ENCODE peak calls at places on chromosomes 11 and 22, in six cellular contexts. K is esophagus squamous epithelium, F is PC-3, A is mammary epithelial cell, J is RWPE1, E is fibroblast of mammary gland. B is an unnamed sample.

GRCh38 chr22:47356433-47357011 is 594.1 kb downstream of the TBC1D22A start:
- DNase-seq in K (no peak), F (no peak), E (no peak), J (no peak), A (no peak), B (no peak)

GRCh38 chr11:27388001-27388400 is 25.0 kb upstream of the CCDC34 start:
- DNase-seq in K (no peak), E (no peak), A (no peak), J (no peak), F (no peak), B (no peak)

GRCh38 chr11:12088047-12088481 is 22.3 kb upstream of the MICAL2 start:
- DNase-seq in K (no peak), J (peak), A (peak), F (peak), E (peak), B (no peak)

GRCh38 chr11:79397252-79397651 is 43.6 kb downstream of the TENM4 start:
- DNase-seq in K (no peak), E (peak), A (peak), J (no peak), F (no peak), B (no peak)

GRCh38 chr11:22234743-22235142 is 41.9 kb downstream of the ANO5 start:
- DNase-seq in J (no peak), E (no peak), A (no peak), K (no peak), F (no peak), B (no peak)

GRCh38 chr22:49701380-49702067 is 126.1 kb downstream of the BRD1 start:
- DNase-seq in E (no peak), K (no peak), F (peak), A (no peak), J (no peak), B (no peak)

GRCh38 chr22:50248192-50249084 is 2.6 kb downstream of the HDAC10 start:
- DNase-seq in E (no peak), A (no peak), K (no peak), F (no peak), J (no peak), B (no peak)

GRCh38 chr22:20530368-20531153 is 23.2 kb downstream of the MED15 start:
- DNase-seq in J (peak), F (peak), K (no peak), E (peak), A (peak), B (no peak)

GRCh38 chr11:65903068-65903481 is 2.9 kb upstream of the FOSL1 start:
- DNase-seq in K (no peak), E (peak), F (peak), A (peak), J (peak), B (no peak)

GRCh38 chr11:58576792-58577440 is 1.3 kb upstream of the LPXN start:
- DNase-seq in A (peak), E (peak), K (no peak), F (peak), J (peak), B (no peak)

GRCh38 chr11:8757047-8757446 is 74.5 kb downstream of the RPL27A start:
- DNase-seq in K (no peak), F (peak), A (no peak), E (no peak), J (peak), B (no peak)

GRCh38 chr11:119635776-119636175 is 93.2 kb downstream of the NECTIN1 start:
- DNase-seq in K (no peak), J (no peak), F (no peak), E (no peak), A (no peak), B (no peak)

GRCh38 chr22:35721954-35722353 is 4.3 kb downstream of the APOL5 start:
- DNase-seq in K (no peak), J (no peak), F (no peak), E (no peak), A (no peak), B (no peak)

GRCh38 chr22:43798492-43798891 is 13.6 kb downstream of the EFCAB6 start:
- DNase-seq in A (no peak), J (no peak), F (no peak), E (peak), K (no peak), B (no peak)

GRCh38 chr22:21865041-21865440 is 2.4 kb downstream of the MAPK1 start:
- DNase-seq in J (no peak), K (no peak), E (peak), A (peak), F (peak), B (peak)

GRCh38 chr22:29768052-29768680 is 997 bp downstream of the UQCR10 start:
- DNase-seq in K (no peak), F (no peak), E (no peak), A (no peak), J (no peak), B (no peak)

GRCh38 chr11:92810423-92810822 is 159.0 kb upstream of the MTNR1B start:
- DNase-seq in E (no peak), K (no peak), F (no peak), A (no peak), J (no peak), B (no peak)

GRCh38 chr11:11789735-11790369 is 51.9 kb upstream of the USP47 start:
- DNase-seq in E (peak), J (peak), F (peak), A (no peak), K (no peak), B (no peak)

GRCh38 chr11:66081505-66081904 is 11.4 kb downstream of the PACS1 start:
- DNase-seq in A (peak), F (peak), J (peak), E (no peak), K (no peak), B (no peak)

GRCh38 chr11:27838674-27839073 is 138.4 kb upstream of the BDNF start:
- DNase-seq in A (no peak), E (no peak), J (no peak), K (no peak), F (no peak), B (no peak)

GRCh38 chr22:46352691-46353386 is 17.3 kb downstream of the TRMU start:
- DNase-seq in E (peak), K (no peak), A (peak), J (peak), F (peak), B (no peak)

GRCh38 chr11:107202189-107202588 is 183.9 kb upstream of the GUCY1A2 start:
- DNase-seq in E (no peak), F (no peak), J (no peak), K (no peak), A (no peak), B (no peak)

GRCh38 chr11:68043349-68044144 is 4.7 kb downstream of the TCIRG1 start:
- DNase-seq in J (no peak), E (peak), F (no peak), A (no peak), K (no peak), B (no peak)

GRCh38 chr11:130945945-130946344 is 29.7 kb upstream of the SNX19 start:
- DNase-seq in J (peak), F (peak), A (peak), E (peak), K (no peak), B (peak)

GRCh38 chr11:31628111-31628510 is 118.5 kb downstream of the ELP4 start:
- DNase-seq in E (no peak), J (no peak), K (no peak), F (no peak), A (peak), B (no peak)

GRCh38 chr11:118074785-118075184 is 2.1 kb upstream of the TMPRSS4 start:
- DNase-seq in K (no peak), A (peak), J (peak), E (no peak), F (peak), B (no peak)

GRCh38 chr11:44661311-44661717 is 65.4 kb upstream of the TSPAN18 start:
- DNase-seq in F (no peak), K (no peak), E (peak), J (no peak), A (no peak), B (no peak)

GRCh38 chr11:44654596-44654995 is 72.2 kb upstream of the TSPAN18 start:
- DNase-seq in E (no peak), J (no peak), A (no peak), F (no peak), K (no peak), B (no peak)

GRCh38 chr11:44659641-44660040 is 67.1 kb upstream of the TSPAN18 start:
- DNase-seq in K (no peak), A (no peak), J (no peak), E (no peak), F (no peak), B (no peak)

GRCh38 chr11:44654057-44654456 is 72.7 kb upstream of the TSPAN18 start:
- DNase-seq in J (no peak), E (no peak), K (no peak), A (no peak), F (no peak), B (no peak)

DNA sequence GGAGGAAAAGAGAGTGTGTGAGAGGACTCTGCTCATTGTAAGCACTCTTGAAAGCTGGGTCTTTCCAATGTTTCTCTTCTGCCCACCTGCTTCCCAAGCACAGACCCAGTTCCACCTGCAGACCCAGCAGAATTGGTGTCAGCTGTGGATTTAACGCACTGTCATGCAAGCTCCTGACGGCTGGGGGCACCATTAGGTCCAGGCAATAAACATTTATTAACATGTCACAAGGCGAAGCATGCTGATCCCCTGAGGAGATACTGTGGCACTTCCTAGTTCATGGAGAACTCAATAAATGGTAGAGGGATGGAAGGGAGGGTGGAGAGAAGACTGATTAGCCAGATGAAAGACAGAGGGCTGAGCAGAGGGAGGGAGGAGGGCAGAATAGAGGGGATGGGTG is 68.3 kb upstream of the TSPAN18 start:
- DNase-seq in A (no peak), F (peak), E (no peak), J (no peak), K (no peak), B (no peak)
- TF ChIP-seq CTCF in A (no peak), F (peak), E (no peak), J (no peak), K (no peak), B (no peak)

DNA sequence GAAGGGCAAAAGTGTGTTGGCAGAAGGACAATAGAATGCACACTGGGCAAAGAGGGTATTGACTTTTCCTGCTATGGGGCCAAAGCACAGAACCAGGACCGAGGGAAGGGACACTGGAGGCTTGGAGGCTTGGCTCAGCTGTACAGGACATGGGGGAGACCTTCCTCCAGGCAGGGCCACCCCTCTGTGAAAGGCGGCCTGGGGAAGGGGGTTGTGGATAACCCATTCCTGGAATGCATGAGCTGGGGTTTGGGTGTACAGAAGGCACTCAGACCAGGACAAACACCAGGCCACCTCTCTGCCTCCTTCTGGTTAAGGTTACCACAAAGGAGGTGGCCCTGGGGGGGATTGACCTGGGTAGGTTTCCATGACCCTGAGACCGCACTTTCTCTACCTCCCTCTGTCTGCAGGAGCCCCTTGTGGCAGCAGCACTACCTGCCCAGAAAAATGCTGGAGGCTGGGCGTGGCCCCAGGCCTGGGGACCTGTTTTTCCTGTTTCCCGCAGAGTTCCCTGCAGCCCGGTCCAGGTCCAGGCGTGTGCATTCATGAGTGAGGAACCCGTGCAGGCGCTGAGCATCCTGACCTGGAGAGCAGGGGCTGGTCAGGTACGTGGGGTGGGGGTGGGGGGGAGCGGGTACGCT is 9.6 kb downstream of the P2RY2 start:
- DNase-seq in A (peak), J (peak), K (no peak), E (no peak), F (peak), B (no peak)
- TF ChIP-seq CTCF in A (peak), J (no peak), K (peak), E (no peak), F (peak), B (no peak)

GRCh38 chr11:61897387-61898246 is 6.3 kb upstream of the FADS3 start:
- DNase-seq in E (peak), A (peak), K (no peak), F (peak), J (peak), B (peak)
- TF ChIP-seq CTCF in E (peak), A (peak), K (peak), F (peak), J (peak), B (no peak)

DNA sequence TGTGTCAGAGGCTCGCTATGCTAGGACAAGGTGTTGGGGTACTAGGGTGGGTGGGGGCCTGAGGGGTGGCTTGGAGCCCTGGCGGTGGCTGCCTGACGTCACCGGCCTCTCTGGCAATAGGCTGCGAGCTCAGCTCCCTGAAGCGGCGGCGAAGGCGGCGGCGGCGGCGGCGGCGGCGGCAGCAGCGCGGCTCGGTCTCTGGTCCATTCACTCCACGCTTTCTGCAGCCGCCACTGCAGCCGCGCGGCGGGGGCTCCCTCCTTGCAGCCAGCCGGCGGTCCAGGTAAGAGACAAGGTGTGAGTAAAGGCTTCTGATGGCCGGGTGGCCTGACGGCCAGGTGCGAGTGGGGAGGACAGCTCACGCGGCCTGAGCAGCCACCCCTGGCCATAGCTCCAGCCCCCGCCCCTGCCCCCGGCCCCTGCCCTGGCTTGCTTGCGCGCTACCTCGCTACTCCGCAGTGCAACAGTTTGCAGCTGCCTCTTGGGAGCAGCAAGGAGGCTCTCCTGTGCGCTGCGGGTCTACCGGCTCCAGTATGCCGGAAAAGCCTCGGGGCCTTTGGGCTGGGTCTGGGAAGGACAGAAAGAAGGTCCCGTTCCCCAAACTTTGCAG is at the start of gene C11orf87:
- DNase-seq in K (no peak), E (no peak), J (no peak), F (no peak), A (no peak), B (no peak)
- TF ChIP-seq CTCF in K (no peak), E (no peak), J (no peak), F (no peak), A (no peak), B (no peak)

GRCh38 chr11:6637871-6638270 is 17.7 kb downstream of the DCHS1 start:
- DNase-seq in J (no peak), A (peak), K (no peak), F (no peak), E (peak), B (no peak)

GRCh38 chr11:6638437-6638836 is 17.2 kb downstream of the DCHS1 start:
- DNase-seq in F (no peak), J (no peak), A (no peak), E (no peak), K (no peak), B (no peak)

GRCh38 chr11:6640985-6641701 is 14.5 kb downstream of the DCHS1 start:
- DNase-seq in A (no peak), F (no peak), E (no peak), J (no peak), K (no peak), B (no peak)

GRCh38 chr11:6636480-6636879 is 17.3 kb upstream of the TPP1 start:
- DNase-seq in F (no peak), E (no peak), K (no peak), J (no peak), A (no peak), B (no peak)

GRCh38 chr11:6640036-6640984 is 15.3 kb downstream of the DCHS1 start:
- DNase-seq in A (no peak), E (no peak), F (no peak), K (no peak), J (no peak), B (no peak)
- TF ChIP-seq CTCF in A (no peak), E (no peak), F (no peak), K (no peak), J (no peak), B (no peak)

DNA sequence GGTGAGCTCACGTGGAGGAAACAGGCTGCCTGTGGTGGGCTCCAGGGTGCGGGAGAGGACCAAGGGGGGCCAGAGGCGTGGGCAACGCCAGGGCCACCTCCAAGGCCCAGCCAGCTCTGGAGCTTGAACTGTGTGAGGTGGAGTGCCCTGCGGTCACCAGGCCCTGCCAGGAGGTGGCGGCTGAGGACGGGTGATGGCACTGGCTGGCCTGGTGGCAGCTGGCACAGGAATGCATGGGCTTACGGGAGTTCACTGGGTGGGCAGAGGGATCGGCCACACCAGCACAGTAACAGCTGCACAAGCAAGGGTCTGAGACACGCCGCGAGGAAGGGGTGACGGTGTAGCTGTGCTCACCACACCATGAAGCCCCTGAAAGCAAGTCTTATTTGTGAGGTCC is 15.8 kb downstream of the TOLLIP start:
- DNase-seq in A (no peak), E (no peak), F (peak), J (peak), K (no peak), B (no peak)
- TF ChIP-seq CTCF in A (peak), E (peak), F (peak), J (peak), K (peak), B (no peak)